ENCODE peak calls at places on chromosomes 6 and 20, in six cellular contexts. Q is tibial artery; H is CD8-positive, alpha-beta T cell; K is OCI-LY7; D is heart right ventricle; E is kidney epithelial cell. I is an unnamed sample.

GRCh38 chr20:45987108-45987780 is 15.2 kb upstream of the ZNF335 start:
- DNase-seq in Q (peak), H (peak), K (peak), D (peak), E (no peak), I (no peak)

GRCh38 chr6:73722318-73723060 is 26.5 kb downstream of the CD109 start:
- DNase-seq in Q (no peak), H (no peak), K (no peak), D (no peak), E (peak), I (no peak)

GRCh38 chr6:42028234-42029061 is 21.9 kb upstream of the TAF8 start:
- DNase-seq in Q (no peak), H (no peak), K (no peak), D (peak), E (no peak), I (no peak)

GRCh38 chr6:167005350-167006159 is 6.4 kb downstream of the CEP43 start:
- DNase-seq in Q (peak), H (no peak), K (no peak), D (peak), E (no peak), I (no peak)

GRCh38 chr6:150072201-150072600 is 3.3 kb upstream of the ULBP3 start:
- DNase-seq in Q (peak), H (peak), K (peak), D (peak), E (peak), I (no peak)

GRCh38 chr6:6772751-6773150 is 184.2 kb downstream of the LY86 start:
- DNase-seq in Q (no peak), H (no peak), K (no peak), D (no peak), E (no peak), I (no peak)

GRCh38 chr20:54134445-54135220 is 39.2 kb downstream of the CYP24A1 start:
- DNase-seq in Q (no peak), H (no peak), K (no peak), D (no peak), E (no peak), I (no peak)

GRCh38 chr6:22544469-22544868 is 24.9 kb upstream of the HDGFL1 start:
- DNase-seq in Q (no peak), H (no peak), K (no peak), D (no peak), E (no peak), I (no peak)

GRCh38 chr6:16754864-16755263 is 6.4 kb downstream of the ATXN1 start:
- DNase-seq in Q (no peak), H (no peak), K (no peak), D (no peak), E (no peak), I (no peak)

GRCh38 chr20:15345287-15345686 is 1007.9 kb upstream of the FLRT3 start:
- DNase-seq in Q (no peak), H (no peak), K (no peak), D (no peak), E (no peak), I (no peak)

GRCh38 chr6:106642476-106642875 is 13.1 kb downstream of the QRSL1 start:
- DNase-seq in Q (no peak), H (no peak), K (no peak), D (no peak), E (no peak), I (no peak)

GRCh38 chr20:35290887-35291417 is 1.3 kb downstream of the FAM83C start:
- DNase-seq in Q (no peak), H (no peak), K (no peak), D (no peak), E (no peak), I (no peak)

GRCh38 chr20:53606364-53606985 is 12.8 kb upstream of the ZNF217 start:
- DNase-seq in Q (no peak), H (no peak), K (no peak), D (no peak), E (no peak), I (no peak)

GRCh38 chr6:109772961-109773431 is 81.9 kb downstream of the FIG4 start:
- DNase-seq in Q (no peak), H (no peak), K (no peak), D (peak), E (no peak), I (no peak)

GRCh38 chr20:38859070-38859690 is 53.7 kb downstream of the PPP1R16B start:
- DNase-seq in Q (no peak), H (peak), K (peak), D (no peak), E (no peak), I (no peak)

GRCh38 chr6:74671558-74672025 is 534.3 kb downstream of the COL12A1 start:
- DNase-seq in Q (no peak), H (no peak), K (no peak), D (no peak), E (peak), I (no peak)

GRCh38 chr20:10313215-10313614 is 94.6 kb downstream of the SNAP25 start:
- DNase-seq in Q (peak), H (no peak), K (no peak), D (no peak), E (no peak), I (no peak)

GRCh38 chr20:1562622-1563021 is 5.1 kb upstream of the SIRPD start:
- DNase-seq in Q (no peak), H (no peak), K (no peak), D (no peak), E (no peak), I (no peak)

GRCh38 chr20:7853493-7853892 is 86.8 kb downstream of the HAO1 start:
- DNase-seq in Q (no peak), H (no peak), K (no peak), D (no peak), E (no peak), I (no peak)

GRCh38 chr20:10547276-10548114 is 112.4 kb downstream of the SLX4IP start:
- DNase-seq in Q (no peak), H (no peak), K (no peak), D (no peak), E (no peak), I (no peak)

GRCh38 chr6:148128014-148128730 is 214.5 kb upstream of the SASH1 start:
- DNase-seq in Q (no peak), H (no peak), K (no peak), D (no peak), E (no peak), I (no peak)

GRCh38 chr6:14582731-14583130 is 465.2 kb downstream of the CD83 start:
- DNase-seq in Q (no peak), H (no peak), K (no peak), D (no peak), E (no peak), I (no peak)
- H3K4me3 ChIP-seq in Q (no peak), H (no peak), K (no peak), D (no peak), E (no peak), I (no peak)

DNA sequence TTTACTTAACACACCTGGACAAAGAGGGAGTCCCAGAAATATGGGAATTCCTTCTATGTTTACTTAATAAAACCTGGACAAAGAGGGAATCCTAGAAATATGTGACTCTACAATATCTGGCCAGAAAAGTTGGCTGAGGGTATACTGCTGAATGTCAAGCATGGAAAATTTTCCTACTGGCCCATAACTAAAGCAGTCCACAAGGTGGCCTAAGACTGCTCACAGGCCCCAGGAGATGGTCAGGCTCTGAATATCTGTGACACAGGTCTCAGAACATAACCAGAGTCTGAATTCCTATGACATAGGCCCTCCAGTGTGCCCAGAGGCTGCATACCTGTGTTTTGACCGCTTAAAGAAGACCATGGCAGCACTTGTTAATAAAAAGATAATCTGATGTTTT is 578.2 kb upstream of the NRSN1 start:
- DNase-seq in Q (no peak), H (no peak), K (no peak), D (no peak), E (no peak), I (no peak)
- TF ChIP-seq CTCF in Q (no peak), H (no peak), K (no peak), D (no peak), E (peak), I (no peak)

DNA sequence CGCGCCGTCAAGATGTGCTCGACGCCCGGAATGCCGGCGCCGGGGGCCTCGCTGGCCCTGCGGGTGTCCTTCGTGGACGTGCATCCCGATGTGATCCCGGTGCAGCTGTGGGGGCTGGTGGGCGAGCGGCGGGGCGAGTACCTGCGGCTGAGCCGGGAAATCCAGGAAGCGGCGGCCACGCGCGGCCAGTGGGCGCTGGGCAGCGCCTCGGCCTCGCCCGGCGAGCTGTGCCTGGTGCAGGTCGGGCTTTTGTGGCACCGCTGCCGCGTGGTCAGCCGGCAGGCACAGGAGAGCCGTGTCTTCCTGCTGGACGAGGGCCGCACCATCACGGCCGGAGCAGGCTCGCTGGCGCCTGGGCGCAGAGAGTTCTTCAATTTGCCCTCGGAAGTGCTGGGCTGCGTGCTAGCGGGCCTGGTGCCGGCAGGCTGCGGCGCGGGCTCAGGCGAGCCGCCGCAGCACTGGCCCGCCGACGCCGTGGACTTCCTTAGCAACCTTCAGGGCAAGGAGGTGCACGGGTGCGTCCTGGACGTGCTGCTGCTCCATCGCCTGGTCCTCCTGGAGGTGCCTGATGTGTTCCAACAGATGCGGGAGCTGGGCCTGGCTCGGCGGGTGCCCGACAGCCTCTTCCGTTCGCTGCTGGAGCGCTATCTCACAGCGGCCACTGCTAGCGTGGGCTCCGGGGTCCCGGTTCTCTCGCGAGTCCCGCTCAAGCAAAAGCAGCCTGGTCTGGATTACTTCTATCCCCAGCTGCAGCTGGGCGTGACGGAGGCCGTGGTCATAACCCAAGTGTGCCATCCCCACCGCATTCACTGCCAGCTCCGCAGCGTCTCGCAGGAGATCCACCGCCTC is 656 bp downstream of the TDRD6 start:
- DNase-seq in Q (no peak), H (no peak), K (no peak), D (no peak), E (no peak), I (no peak)
- H3K4me3 ChIP-seq in Q (no peak), H (no peak), K (no peak), D (no peak), E (no peak), I (no peak)

GRCh38 chr6:97958143-97958542 is 675.1 kb upstream of the MMS22L start:
- DNase-seq in Q (no peak), H (no peak), K (no peak), D (peak), E (no peak), I (no peak)
- TF ChIP-seq CTCF in Q (no peak), H (no peak), K (no peak), D (no peak), E (no peak), I (no peak)

GRCh38 chr20:19890358-19891117 is 126.6 kb upstream of the NAA20 start:
- DNase-seq in Q (no peak), H (no peak), K (no peak), D (no peak), E (no peak), I (no peak)

GRCh38 chr20:19887566-19888268 is 129.4 kb upstream of the NAA20 start:
- DNase-seq in Q (no peak), H (no peak), K (no peak), D (no peak), E (no peak), I (no peak)

GRCh38 chr20:19886666-19887288 is 128.7 kb downstream of the RIN2 start:
- DNase-seq in Q (no peak), H (no peak), K (no peak), D (no peak), E (no peak), I (no peak)

GRCh38 chr20:19888269-19888669 is 128.9 kb upstream of the NAA20 start:
- DNase-seq in Q (peak), H (no peak), K (no peak), D (no peak), E (no peak), I (no peak)

DNA sequence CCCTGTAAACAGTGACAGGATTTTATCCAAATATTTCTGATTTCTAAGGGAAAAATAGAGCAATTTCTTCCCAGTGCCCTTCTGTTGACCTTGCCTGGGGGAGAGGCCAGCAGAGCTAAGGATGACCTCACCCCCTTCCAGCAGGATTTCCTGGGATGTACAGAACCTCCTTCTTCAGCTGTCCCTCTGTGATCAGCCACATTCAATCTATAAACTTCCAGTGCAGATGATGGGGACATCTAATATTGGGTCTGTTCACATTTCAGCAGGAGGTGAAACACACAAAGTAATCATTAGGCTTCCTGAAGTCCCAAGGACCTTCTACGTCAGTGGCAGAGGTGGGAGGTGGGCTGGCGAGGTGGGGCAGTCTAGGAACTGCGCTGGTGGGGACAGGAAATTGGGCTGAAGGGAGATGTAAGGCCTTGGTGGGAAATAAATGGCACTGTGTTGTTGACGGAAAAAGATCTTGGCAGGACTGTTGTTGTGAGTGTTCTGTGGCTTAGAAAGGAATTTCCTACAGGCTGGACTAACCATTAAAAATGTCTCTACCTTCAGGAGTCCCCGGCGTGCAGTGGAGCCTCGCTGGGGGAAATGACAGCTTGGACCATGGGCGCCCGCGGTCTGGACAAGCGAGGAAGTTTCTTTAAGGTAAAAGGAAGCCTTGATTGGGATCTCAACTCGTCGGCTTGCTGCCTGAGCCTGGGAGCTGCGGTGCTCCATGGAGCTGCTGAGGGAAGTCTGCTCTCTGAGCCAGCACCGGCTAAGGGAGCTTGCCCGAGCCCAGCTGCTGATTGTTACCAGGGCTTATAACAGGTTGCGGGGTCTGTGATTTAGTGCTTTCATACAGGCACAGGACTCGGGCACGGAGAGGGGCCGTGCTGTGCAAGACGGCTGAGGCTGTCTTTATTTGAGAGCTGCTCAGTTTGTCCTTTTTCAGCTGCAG is 127.9 kb upstream of the NAA20 start:
- DNase-seq in Q (peak), H (no peak), K (no peak), D (peak), E (peak), I (no peak)
- H3K4me3 ChIP-seq in Q (peak), H (no peak), K (no peak), D (peak), E (no peak), I (no peak)